ENCODE peak calls at places on chromosomes 13 and 19, in six cellular contexts. C is fibroblast of lung, N is A549, E is IMR-90, M is psoas muscle, X is HepG2. O is an unnamed sample.

GRCh38 chr13:100214886-100215285 is 126.0 kb downstream of the PCCA start:
- DNase-seq in M (no peak), E (peak; percentile 93), C (peak; percentile 93), X (no peak), N (peak; percentile 28), O (no peak)

GRCh38 chr19:47436712-47437401 is 17.5 kb upstream of the MEIS3 start:
- DNase-seq in M (peak; percentile 77), E (peak; percentile 47), C (peak; percentile 30), X (peak; percentile 50), N (peak; percentile 86), O (peak; percentile 91)

GRCh38 chr19:10551698-10552301 is 8.1 kb downstream of the ATG4D start:
- DNase-seq in M (no peak), N (no peak), C (no peak), E (no peak), X (no peak), O (peak; percentile 33)

GRCh38 chr13:20175907-20176652 is 15.2 kb upstream of the GJA3 start:
- DNase-seq in N (no peak), C (no peak), M (no peak), X (no peak), E (no peak), O (no peak)

GRCh38 chr13:28650284-28650683 is 8.6 kb upstream of the POMP start:
- DNase-seq in M (no peak), E (peak; percentile 85), C (peak; percentile 6), N (no peak), X (no peak), O (no peak)

GRCh38 chr19:43078311-43078710 is 4.2 kb downstream of the PSG2 start:
- DNase-seq in C (peak; percentile 87), M (no peak), E (peak; percentile 81), X (no peak), N (no peak), O (no peak)

GRCh38 chr13:59771272-59771671 is 392.5 kb downstream of the DIAPH3 start:
- DNase-seq in E (peak; percentile 59), C (no peak), N (peak; percentile 2), M (no peak), X (peak; percentile 4), O (no peak)

GRCh38 chr19:53977991-53978731 is 13.3 kb upstream of the CACNG6 start:
- DNase-seq in C (peak; percentile 90), N (peak; percentile 99), X (no peak), E (peak; percentile 84), M (peak; percentile 83), O (peak; percentile 27)

GRCh38 chr13:114299604-114300305 is 14.5 kb upstream of the CHAMP1 start:
- DNase-seq in M (no peak), N (no peak), C (no peak), E (no peak), X (no peak), O (no peak)

GRCh38 chr13:82323101-82323500 is 1559.2 kb downstream of the SLITRK1 start:
- DNase-seq in N (no peak), M (no peak), E (no peak), X (no peak), C (no peak), O (no peak)

GRCh38 chr19:15072930-15073647 is 8.9 kb upstream of the OR1I1 start:
- DNase-seq in X (peak; percentile 39), E (no peak), C (no peak), M (no peak), N (no peak), O (no peak)

GRCh38 chr13:45468676-45469075 is 3.9 kb downstream of the COG3 start:
- DNase-seq in E (no peak), M (no peak), N (no peak), C (no peak), X (no peak), O (no peak)

GRCh38 chr13:64480206-64480605 is 2749.9 kb downstream of the PCDH9 start:
- DNase-seq in C (no peak), X (no peak), N (no peak), E (no peak), M (no peak), O (no peak)

GRCh38 chr13:107743983-107744382 is 471.4 kb downstream of the LIG4 start:
- DNase-seq in N (no peak), C (peak; percentile 66), M (no peak), E (peak; percentile 84), X (no peak), O (no peak)

GRCh38 chr19:45103200-45103624 is 10.2 kb downstream of the PPP1R37 start:
- DNase-seq in X (no peak), C (no peak), N (no peak), M (no peak), E (no peak), O (no peak)

GRCh38 chr13:95704510-95704909 is 27.6 kb downstream of the DNAJC3 start:
- DNase-seq in C (no peak), N (peak; percentile 13), X (no peak), E (no peak), M (no peak), O (no peak)

GRCh38 chr13:23766939-23767338 is 122.3 kb downstream of the MIPEP start:
- DNase-seq in E (no peak), M (no peak), C (no peak), N (no peak), X (no peak), O (no peak)

GRCh38 chr19:6536138-6536671 is 5.4 kb downstream of the TNFSF9 start:
- DNase-seq in X (peak; percentile 71), E (no peak), C (peak; percentile 36), N (peak; percentile 70), M (peak; percentile 31), O (peak; percentile 68)

GRCh38 chr13:78999494-78999893 is 340.5 kb upstream of the OBI1 start:
- DNase-seq in N (no peak), C (no peak), E (no peak), X (no peak), M (no peak), O (no peak)

GRCh38 chr19:16449330-16449961 is 22.3 kb downstream of the EPS15L1 start:
- DNase-seq in E (peak; percentile 19), N (no peak), C (peak; percentile 34), X (no peak), M (no peak), O (no peak)

GRCh38 chr19:16447015-16447384 is 24.8 kb downstream of the EPS15L1 start:
- DNase-seq in N (no peak), M (peak; percentile 78), C (peak; percentile 87), E (peak; percentile 91), X (peak; percentile 80), O (no peak)

GRCh38 chr19:16445238-16446107 is 26.3 kb downstream of the EPS15L1 start:
- DNase-seq in C (peak; percentile 61), X (peak; percentile 32), E (peak; percentile 83), N (no peak), M (no peak), O (no peak)

GRCh38 chr19:16444273-16444597 is 27.5 kb downstream of the EPS15L1 start:
- DNase-seq in X (no peak), N (no peak), C (no peak), M (no peak), E (no peak), O (no peak)

DNA sequence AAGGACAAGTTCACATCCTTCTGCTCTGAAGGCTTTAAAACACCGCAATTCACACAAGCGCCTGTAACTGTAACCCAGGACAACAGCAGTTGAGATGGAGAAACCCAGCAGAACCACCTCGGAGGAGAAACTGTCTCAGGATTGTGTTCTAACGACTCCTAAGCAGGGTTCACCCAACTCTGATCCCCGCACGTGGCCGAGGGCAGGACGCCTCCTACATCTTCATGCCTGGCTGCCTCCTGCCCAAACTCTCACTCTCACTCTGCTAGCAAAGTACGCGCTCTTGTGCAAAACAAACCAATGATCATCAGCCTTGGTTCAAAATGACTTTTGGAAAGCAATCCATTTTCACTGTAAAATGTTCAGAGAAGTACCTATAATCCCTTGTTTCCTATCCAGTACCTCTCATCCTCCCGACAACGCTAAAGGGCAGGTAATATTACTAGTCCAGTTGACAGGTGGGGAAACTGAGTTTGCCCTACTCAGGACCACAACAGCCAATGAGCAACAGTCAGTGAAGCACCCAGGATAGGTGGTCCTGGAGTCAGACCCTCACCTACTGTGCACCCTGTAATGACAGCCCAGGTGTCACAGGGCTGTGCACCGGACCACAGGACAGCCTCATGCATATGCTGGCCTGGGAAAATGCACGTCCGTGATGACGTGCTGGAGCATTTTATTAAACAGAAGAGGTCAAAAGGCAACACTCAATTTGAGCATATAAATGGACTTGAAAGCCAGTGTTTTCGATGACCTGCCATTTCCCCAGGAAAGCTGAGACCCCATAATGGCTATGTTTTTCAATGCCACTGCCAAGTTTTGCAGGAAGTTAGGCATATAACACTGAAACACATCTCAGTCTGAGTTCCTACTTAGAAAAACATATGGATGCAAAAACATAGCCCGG is 25.4 kb downstream of the EPS15L1 start:
- DNase-seq in N (no peak), E (peak; percentile 62), M (no peak), X (no peak), C (no peak), O (no peak)
- H3K4me1 ChIP-seq in N (peaks cover 3% of the 10 kb centered on the region), E (peaks cover 12% of the 10 kb centered on the region), M (peaks cover 62% of the 10 kb centered on the region), X (peaks cover 44% of the 10 kb centered on the region), C (peaks cover 14% of the 10 kb centered on the region), O (peaks cover 30% of the 10 kb centered on the region)

GRCh38 chr19:37654833-37655688 is at the start of gene ZFP30:
- DNase-seq in N (peak; percentile 88), X (peak; percentile 81), E (peak; percentile 81), M (peak; percentile 88), C (peak; percentile 84), O (peak; percentile 80)

GRCh38 chr19:37655689-37656491 is 625 bp upstream of the ZFP30 start:
- DNase-seq in N (peak; percentile 81), M (peak; percentile 87), C (peak; percentile 77), X (peak; percentile 80), E (peak; percentile 68), O (peak; percentile 84)

GRCh38 chr19:37654118-37654517 is 1.1 kb downstream of the ZFP30 start:
- DNase-seq in X (no peak), E (no peak), M (no peak), C (peak; percentile 10), N (peak; percentile 15), O (no peak)

DNA sequence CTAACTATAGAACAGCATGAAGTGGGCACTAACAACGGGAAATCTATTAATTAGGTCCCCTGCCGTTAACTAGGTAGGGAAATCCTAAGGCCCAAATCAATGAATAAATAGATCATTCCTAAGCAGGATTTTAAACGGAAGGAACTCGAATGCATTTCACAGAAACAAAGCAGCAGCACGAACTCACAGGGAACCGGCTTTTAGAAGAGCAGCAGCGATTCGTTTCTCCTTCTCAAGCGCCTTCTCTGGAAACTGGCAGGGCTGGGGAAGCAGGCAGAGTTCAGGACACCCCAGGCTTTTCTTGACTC is 786 bp downstream of the ZFP30 start:
- DNase-seq in X (no peak), N (peak; percentile 49), C (peak; percentile 46), E (peak; percentile 26), M (no peak), O (peak; percentile 18)
- H3K27ac ChIP-seq in X (peak overlapping the region; percentile 94), N (peak overlapping the region; percentile 88), C (peak overlapping the region; percentile 82), E (peak overlapping the region; percentile 62), M (peak overlapping the region; percentile 90), O (peak overlapping the region; percentile 89)

GRCh38 chr13:33257786-33258185 is 27.8 kb downstream of the STARD13 start:
- DNase-seq in X (no peak), M (no peak), N (no peak), E (no peak), C (no peak), O (no peak)
- H3K4me1 ChIP-seq in X (peaks cover 68% of the 10 kb centered on the region), M (peaks cover 29% of the 10 kb centered on the region), N (peaks cover 34% of the 10 kb centered on the region), E (peaks cover 31% of the 10 kb centered on the region), C (peaks cover 22% of the 10 kb centered on the region), O (no peaks in the 10 kb centered on the region)

GRCh38 chr13:113129480-113129879 is 6.9 kb downstream of the F10 start:
- DNase-seq in X (no peak), C (no peak), N (no peak), M (no peak), E (no peak), O (no peak)
- H3K27ac ChIP-seq in X (no peak overlapping the region), C (no peak overlapping the region), N (no peak overlapping the region), M (no peak overlapping the region), E (no peak overlapping the region), O (no peak overlapping the region)